ENCODE peak calls at places on chromosomes 5 and 9, in six cellular contexts. J is NCI-H748 treated with DMSO at 0.1 percent for 48 hours; K is occipital lobe; B is activated CD4-positive, alpha-beta T cell treated with anti-CD3 and anti-CD28 coated beads for 1 hour; G is Ammon's horn; A is glutamatergic neuron. U is an unnamed sample.

GRCh38 chr5:62143268-62144229 is 162.5 kb upstream of the KIF2A start:
- DNase-seq in G (peak; percentile 49), J (peak; percentile 17), B (no peak), A (no peak), K (no peak), U (no peak)

GRCh38 chr9:127177221-127177620 is 54.8 kb upstream of the ANGPTL2 start:
- DNase-seq in A (peak; percentile 24), G (no peak), B (no peak), J (no peak), K (no peak), U (no peak)

GRCh38 chr5:134438641-134439621 is 27.2 kb upstream of the CDKN2AIPNL start:
- DNase-seq in G (peak; percentile 60), K (peak; percentile 28), J (no peak), A (no peak), B (no peak), U (peak; percentile 42)

GRCh38 chr9:110712955-110713354 is 44.4 kb downstream of the MUSK start:
- DNase-seq in B (no peak), J (no peak), A (no peak), K (no peak), G (no peak), U (no peak)

GRCh38 chr5:89064691-89065207 is 181.8 kb upstream of the MEF2C start:
- DNase-seq in G (no peak), J (no peak), K (no peak), A (no peak), B (no peak), U (no peak)

GRCh38 chr9:13064676-13065075 is 214.8 kb downstream of the MPDZ start:
- DNase-seq in K (no peak), A (no peak), J (no peak), B (no peak), G (no peak), U (no peak)

GRCh38 chr5:69492391-69493234 is at the start of gene OCLN:
- DNase-seq in K (no peak), J (peak; percentile 71), A (peak; percentile 67), G (peak; percentile 43), B (no peak), U (peak; percentile 0)

GRCh38 chr9:90870646-90871326 is 69.2 kb downstream of the SYK start:
- DNase-seq in B (no peak), G (peak; percentile 61), A (no peak), J (peak; percentile 76), K (no peak), U (no peak)

GRCh38 chr5:139863855-139864558 is 68.4 kb downstream of the PSD2 start:
- DNase-seq in B (peak; percentile 30), A (peak; percentile 85), J (peak; percentile 40), K (peak; percentile 41), G (peak; percentile 74), U (no peak)

GRCh38 chr5:149227168-149227826 is 44.4 kb upstream of the AFAP1L1 start:
- DNase-seq in A (no peak), K (no peak), J (no peak), B (no peak), G (no peak), U (no peak)

GRCh38 chr5:101429241-101429640 is 526.2 kb upstream of the ST8SIA4 start:
- DNase-seq in G (no peak), A (no peak), B (no peak), K (no peak), J (no peak), U (no peak)

GRCh38 chr5:105101597-105101996 is 1539.0 kb upstream of the NUDT12 start:
- DNase-seq in G (no peak), J (no peak), B (no peak), A (no peak), K (no peak), U (no peak)

U was measured in anterior cingulate cortex.